ENCODE peak calls at places on chromosomes 3 and 15, in seven cellular contexts. One of them, this sample, is unnamed.

GRCh38 chr3:97815149-97815917 is 6.5 kb upstream of the CRYBG3 start:
- DNase-seq in fibroblast of lung: no peak
- DNase-seq in progenitor cell of endocrine pancreas: no peak
- DNase-seq in cardiac muscle cell: no peak
- DNase-seq in foreskin fibroblast: no peak
- DNase-seq in astrocyte of the spinal cord: no peak
- DNase-seq in mammary epithelial cell: peak
- DNase-seq in this sample: no peak

GRCh38 chr3:184227481-184227935 is 1.9 kb upstream of the VWA5B2 start:
- DNase-seq in fibroblast of lung: peak
- DNase-seq in progenitor cell of endocrine pancreas: no peak
- DNase-seq in cardiac muscle cell: peak
- DNase-seq in foreskin fibroblast: no peak
- DNase-seq in astrocyte of the spinal cord: no peak
- DNase-seq in mammary epithelial cell: no peak
- DNase-seq in this sample: peak

GRCh38 chr3:124306665-124307064 is 314.7 kb upstream of the ROPN1 start:
- DNase-seq in fibroblast of lung: no peak
- DNase-seq in progenitor cell of endocrine pancreas: no peak
- DNase-seq in cardiac muscle cell: no peak
- DNase-seq in foreskin fibroblast: no peak
- DNase-seq in astrocyte of the spinal cord: no peak
- DNase-seq in mammary epithelial cell: no peak
- DNase-seq in this sample: no peak

GRCh38 chr3:184389384-184389783 is 9.5 kb downstream of the CHRD start:
- DNase-seq in fibroblast of lung: no peak
- DNase-seq in progenitor cell of endocrine pancreas: no peak
- DNase-seq in cardiac muscle cell: no peak
- DNase-seq in foreskin fibroblast: no peak
- DNase-seq in astrocyte of the spinal cord: no peak
- DNase-seq in mammary epithelial cell: no peak
- DNase-seq in this sample: no peak

GRCh38 chr3:54877675-54878544 is 49.9 kb downstream of the LRTM1 start:
- DNase-seq in fibroblast of lung: peak
- DNase-seq in progenitor cell of endocrine pancreas: no peak
- DNase-seq in cardiac muscle cell: no peak
- DNase-seq in foreskin fibroblast: no peak
- DNase-seq in astrocyte of the spinal cord: no peak
- DNase-seq in mammary epithelial cell: no peak
- DNase-seq in this sample: no peak

GRCh38 chr3:151135548-151136337 is 50.3 kb downstream of the MED12L start:
- DNase-seq in fibroblast of lung: no peak
- DNase-seq in progenitor cell of endocrine pancreas: no peak
- DNase-seq in cardiac muscle cell: peak
- DNase-seq in foreskin fibroblast: no peak
- DNase-seq in astrocyte of the spinal cord: no peak
- DNase-seq in mammary epithelial cell: no peak
- DNase-seq in this sample: no peak

GRCh38 chr3:172659246-172660002 is 51.4 kb downstream of the NCEH1 start:
- DNase-seq in fibroblast of lung: no peak
- DNase-seq in progenitor cell of endocrine pancreas: no peak
- DNase-seq in cardiac muscle cell: no peak
- DNase-seq in foreskin fibroblast: peak
- DNase-seq in astrocyte of the spinal cord: no peak
- DNase-seq in mammary epithelial cell: no peak
- DNase-seq in this sample: no peak

GRCh38 chr3:61733866-61734265 is 172.5 kb downstream of the PTPRG start:
- DNase-seq in fibroblast of lung: no peak
- DNase-seq in progenitor cell of endocrine pancreas: no peak
- DNase-seq in cardiac muscle cell: no peak
- DNase-seq in foreskin fibroblast: peak
- DNase-seq in astrocyte of the spinal cord: no peak
- DNase-seq in mammary epithelial cell: no peak
- DNase-seq in this sample: no peak

GRCh38 chr3:70264122-70264780 is 48.2 kb downstream of the MDFIC2 start:
- DNase-seq in fibroblast of lung: peak
- DNase-seq in progenitor cell of endocrine pancreas: no peak
- DNase-seq in cardiac muscle cell: no peak
- DNase-seq in foreskin fibroblast: no peak
- DNase-seq in astrocyte of the spinal cord: peak
- DNase-seq in mammary epithelial cell: no peak
- DNase-seq in this sample: no peak

GRCh38 chr3:29178809-29179793 is 101.8 kb upstream of the RBMS3 start:
- DNase-seq in fibroblast of lung: no peak
- DNase-seq in progenitor cell of endocrine pancreas: no peak
- DNase-seq in cardiac muscle cell: no peak
- DNase-seq in foreskin fibroblast: no peak
- DNase-seq in astrocyte of the spinal cord: peak
- DNase-seq in mammary epithelial cell: no peak
- DNase-seq in this sample: no peak

GRCh38 chr3:54988302-54989022 is 60.6 kb upstream of the LRTM1 start:
- DNase-seq in fibroblast of lung: peak
- DNase-seq in progenitor cell of endocrine pancreas: no peak
- DNase-seq in cardiac muscle cell: peak
- DNase-seq in foreskin fibroblast: peak
- DNase-seq in astrocyte of the spinal cord: peak
- DNase-seq in mammary epithelial cell: no peak
- DNase-seq in this sample: no peak

GRCh38 chr3:16842710-16843270 is 42.0 kb upstream of the PLCL2 start:
- DNase-seq in fibroblast of lung: no peak
- DNase-seq in progenitor cell of endocrine pancreas: no peak
- DNase-seq in cardiac muscle cell: no peak
- DNase-seq in foreskin fibroblast: no peak
- DNase-seq in astrocyte of the spinal cord: no peak
- DNase-seq in mammary epithelial cell: no peak
- DNase-seq in this sample: no peak

GRCh38 chr3:48013288-48013980 is 2.8 kb downstream of the MAP4 start:
- DNase-seq in fibroblast of lung: peak
- DNase-seq in progenitor cell of endocrine pancreas: no peak
- DNase-seq in cardiac muscle cell: peak
- DNase-seq in foreskin fibroblast: peak
- DNase-seq in astrocyte of the spinal cord: peak
- DNase-seq in mammary epithelial cell: peak
- DNase-seq in this sample: no peak

GRCh38 chr15:95302809-95303208 is 1027.7 kb upstream of the NR2F2 start:
- DNase-seq in fibroblast of lung: no peak
- DNase-seq in progenitor cell of endocrine pancreas: no peak
- DNase-seq in cardiac muscle cell: no peak
- DNase-seq in foreskin fibroblast: no peak
- DNase-seq in astrocyte of the spinal cord: no peak
- DNase-seq in mammary epithelial cell: no peak
- DNase-seq in this sample: no peak

GRCh38 chr15:26372712-26373111 is 400.2 kb downstream of the GABRB3 start:
- DNase-seq in fibroblast of lung: no peak
- DNase-seq in progenitor cell of endocrine pancreas: no peak
- DNase-seq in cardiac muscle cell: no peak
- DNase-seq in foreskin fibroblast: no peak
- DNase-seq in astrocyte of the spinal cord: no peak
- DNase-seq in mammary epithelial cell: no peak
- DNase-seq in this sample: no peak

GRCh38 chr3:195122261-195122660 is 148.7 kb downstream of the XXYLT1 start:
- DNase-seq in fibroblast of lung: no peak
- DNase-seq in progenitor cell of endocrine pancreas: no peak
- DNase-seq in cardiac muscle cell: no peak
- DNase-seq in foreskin fibroblast: no peak
- DNase-seq in astrocyte of the spinal cord: no peak
- DNase-seq in mammary epithelial cell: no peak
- DNase-seq in this sample: no peak

GRCh38 chr15:75347222-75348033 is 589 bp downstream of the NEIL1 start:
- DNase-seq in fibroblast of lung: peak
- DNase-seq in progenitor cell of endocrine pancreas: peak
- DNase-seq in cardiac muscle cell: peak
- DNase-seq in foreskin fibroblast: no peak
- DNase-seq in astrocyte of the spinal cord: no peak
- DNase-seq in mammary epithelial cell: no peak
- DNase-seq in this sample: peak

GRCh38 chr3:173404156-173404555 is 6.6 kb downstream of the NLGN1 start:
- DNase-seq in fibroblast of lung: no peak
- DNase-seq in progenitor cell of endocrine pancreas: no peak
- DNase-seq in cardiac muscle cell: no peak
- DNase-seq in foreskin fibroblast: no peak
- DNase-seq in astrocyte of the spinal cord: no peak
- DNase-seq in mammary epithelial cell: no peak
- DNase-seq in this sample: no peak

GRCh38 chr3:26638113-26638512 is 15.5 kb downstream of the LRRC3B start:
- DNase-seq in fibroblast of lung: no peak
- DNase-seq in progenitor cell of endocrine pancreas: no peak
- DNase-seq in cardiac muscle cell: no peak
- DNase-seq in foreskin fibroblast: no peak
- DNase-seq in astrocyte of the spinal cord: no peak
- DNase-seq in mammary epithelial cell: no peak
- DNase-seq in this sample: no peak

GRCh38 chr3:182139627-182140357 is 428.1 kb downstream of the SOX2 start:
- DNase-seq in fibroblast of lung: no peak
- DNase-seq in progenitor cell of endocrine pancreas: no peak
- DNase-seq in cardiac muscle cell: no peak
- DNase-seq in foreskin fibroblast: no peak
- DNase-seq in astrocyte of the spinal cord: no peak
- DNase-seq in mammary epithelial cell: no peak
- DNase-seq in this sample: no peak

GRCh38 chr3:98893740-98894139 is 7.8 kb downstream of the DCBLD2 start:
- DNase-seq in fibroblast of lung: no peak
- DNase-seq in progenitor cell of endocrine pancreas: no peak
- DNase-seq in cardiac muscle cell: no peak
- DNase-seq in foreskin fibroblast: no peak
- DNase-seq in astrocyte of the spinal cord: peak
- DNase-seq in mammary epithelial cell: no peak
- DNase-seq in this sample: no peak

GRCh38 chr3:114707225-114707860 is 413.5 kb downstream of the TIGIT start:
- DNase-seq in fibroblast of lung: no peak
- DNase-seq in progenitor cell of endocrine pancreas: no peak
- DNase-seq in cardiac muscle cell: no peak
- DNase-seq in foreskin fibroblast: no peak
- DNase-seq in astrocyte of the spinal cord: no peak
- DNase-seq in mammary epithelial cell: peak
- DNase-seq in this sample: no peak

GRCh38 chr15:57138260-57138895 is 219.9 kb downstream of the TCF12 start:
- DNase-seq in fibroblast of lung: peak
- DNase-seq in progenitor cell of endocrine pancreas: peak
- DNase-seq in cardiac muscle cell: peak
- DNase-seq in foreskin fibroblast: peak
- DNase-seq in astrocyte of the spinal cord: peak
- DNase-seq in mammary epithelial cell: peak
- DNase-seq in this sample: peak

DNA sequence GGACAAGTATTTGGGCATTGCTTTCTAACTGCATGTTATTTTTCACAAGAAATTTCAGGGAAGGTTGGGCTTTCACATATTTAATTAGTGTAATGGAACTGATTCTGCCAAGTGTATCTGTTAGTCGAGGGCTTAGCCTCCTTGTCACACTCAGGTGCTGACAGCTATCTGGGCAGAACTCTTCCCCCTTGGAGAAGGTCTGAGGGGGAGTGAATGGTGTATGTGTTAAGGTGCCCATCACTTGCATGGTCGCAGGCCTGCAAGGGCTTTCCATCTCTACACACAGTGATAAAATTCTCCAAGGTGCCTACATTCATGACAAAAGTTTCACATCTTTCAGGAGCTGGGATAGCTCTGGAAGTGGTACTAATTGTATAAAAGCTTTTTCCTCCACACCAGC is 97.6 kb upstream of the ICE2 start:
- DNase-seq in fibroblast of lung: no peak
- DNase-seq in progenitor cell of endocrine pancreas: no peak
- DNase-seq in cardiac muscle cell: no peak
- DNase-seq in foreskin fibroblast: no peak
- DNase-seq in astrocyte of the spinal cord: no peak
- DNase-seq in mammary epithelial cell: no peak
- DNase-seq in this sample: no peak
- TF ChIP-seq CTCF in fibroblast of lung: no peak
- TF ChIP-seq CTCF in progenitor cell of endocrine pancreas: no peak
- TF ChIP-seq CTCF in cardiac muscle cell: no peak
- TF ChIP-seq CTCF in foreskin fibroblast: no peak
- TF ChIP-seq CTCF in astrocyte of the spinal cord: no peak
- TF ChIP-seq CTCF in mammary epithelial cell: no peak
- TF ChIP-seq CTCF in this sample: no peak

DNA sequence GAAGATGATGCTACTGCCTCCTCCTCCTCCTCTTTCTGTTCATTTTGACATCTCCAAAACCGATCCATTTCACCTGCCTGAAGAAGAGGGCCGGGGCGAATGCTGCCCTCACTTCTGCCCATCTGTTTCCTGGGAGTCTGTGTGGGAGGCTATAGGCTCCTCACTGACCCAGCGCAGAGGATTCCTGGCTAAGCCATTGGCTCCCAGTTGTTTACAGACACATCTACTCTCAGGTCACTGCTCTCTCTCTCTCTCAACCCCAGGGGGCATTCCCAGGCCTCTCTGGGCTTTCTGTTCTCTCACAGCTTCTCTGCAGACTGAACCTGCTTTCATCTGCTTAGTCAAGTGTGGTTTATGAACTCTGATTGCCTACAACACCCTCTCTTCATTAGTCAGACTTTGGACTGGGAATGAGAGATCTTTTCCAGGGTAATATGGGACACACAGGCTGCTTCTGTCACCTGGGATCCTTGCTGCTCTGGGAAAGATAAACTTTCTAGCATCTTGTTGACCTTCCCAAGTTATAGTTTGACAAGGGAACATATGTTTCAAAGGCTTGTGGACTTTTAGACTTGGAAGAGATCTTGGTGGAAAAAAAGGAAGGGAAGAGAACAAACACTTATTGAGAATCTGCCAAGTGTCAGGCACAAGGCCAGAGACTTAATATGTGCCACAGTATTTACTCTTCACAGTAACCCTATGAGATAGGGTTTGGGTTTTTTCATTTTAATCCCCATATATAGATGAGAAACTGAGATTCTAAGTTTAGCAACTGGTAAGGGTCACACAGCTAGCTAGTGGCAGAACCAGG is 30.2 kb upstream of the USP3 start:
- DNase-seq in fibroblast of lung: peak
- DNase-seq in progenitor cell of endocrine pancreas: no peak
- DNase-seq in cardiac muscle cell: peak
- DNase-seq in foreskin fibroblast: peak
- DNase-seq in astrocyte of the spinal cord: peak
- DNase-seq in mammary epithelial cell: peak
- DNase-seq in this sample: no peak
- TF ChIP-seq CTCF in fibroblast of lung: peak
- TF ChIP-seq CTCF in progenitor cell of endocrine pancreas: no peak
- TF ChIP-seq CTCF in cardiac muscle cell: no peak
- TF ChIP-seq CTCF in foreskin fibroblast: no peak
- TF ChIP-seq CTCF in astrocyte of the spinal cord: no peak
- TF ChIP-seq CTCF in mammary epithelial cell: no peak
- TF ChIP-seq CTCF in this sample: no peak

GRCh38 chr3:112972158-112972557 is 2.7 kb downstream of the CD200R1 start:
- DNase-seq in fibroblast of lung: no peak
- DNase-seq in progenitor cell of endocrine pancreas: no peak
- DNase-seq in cardiac muscle cell: no peak
- DNase-seq in foreskin fibroblast: no peak
- DNase-seq in astrocyte of the spinal cord: no peak
- DNase-seq in mammary epithelial cell: no peak
- DNase-seq in this sample: no peak
- TF ChIP-seq CTCF in fibroblast of lung: no peak
- TF ChIP-seq CTCF in progenitor cell of endocrine pancreas: no peak
- TF ChIP-seq CTCF in cardiac muscle cell: no peak
- TF ChIP-seq CTCF in foreskin fibroblast: no peak
- TF ChIP-seq CTCF in astrocyte of the spinal cord: no peak
- TF ChIP-seq CTCF in mammary epithelial cell: no peak
- TF ChIP-seq CTCF in this sample: no peak

DNA sequence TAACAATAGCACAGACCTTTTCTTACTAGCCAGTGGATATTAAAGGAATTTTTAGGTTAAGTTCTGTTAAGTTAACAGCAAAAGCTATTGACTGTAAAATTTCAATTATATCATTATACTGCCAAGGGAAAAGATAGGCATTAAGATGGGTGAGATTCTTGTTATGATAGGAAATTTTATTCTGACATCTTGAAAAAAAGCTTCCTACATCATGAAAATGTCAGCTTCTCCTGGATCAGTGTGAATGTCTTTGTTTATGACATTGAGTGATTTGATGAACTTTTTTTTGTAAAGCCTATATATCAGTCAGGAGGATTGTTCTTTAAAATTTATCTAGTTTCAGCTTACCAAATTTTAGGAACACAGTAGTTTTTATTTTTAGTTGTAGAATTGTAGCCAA is 47.4 kb upstream of the SLITRK3 start:
- DNase-seq in fibroblast of lung: no peak
- DNase-seq in progenitor cell of endocrine pancreas: no peak
- DNase-seq in cardiac muscle cell: no peak
- DNase-seq in foreskin fibroblast: no peak
- DNase-seq in astrocyte of the spinal cord: no peak
- DNase-seq in mammary epithelial cell: no peak
- DNase-seq in this sample: no peak
- TF ChIP-seq CTCF in fibroblast of lung: no peak
- TF ChIP-seq CTCF in progenitor cell of endocrine pancreas: no peak
- TF ChIP-seq CTCF in cardiac muscle cell: no peak
- TF ChIP-seq CTCF in foreskin fibroblast: no peak
- TF ChIP-seq CTCF in astrocyte of the spinal cord: no peak
- TF ChIP-seq CTCF in mammary epithelial cell: no peak
- TF ChIP-seq CTCF in this sample: no peak